ENCODE peak calls at places on chromosomes 12 and 14, in seven cellular contexts. X is GM13977; J is epithelial cell of esophagus; Z is CD4-positive, alpha-beta T cell; Q is Calu3; N is AG04450; S is CD8-positive, alpha-beta T cell. R is an unnamed sample.

GRCh38 chr12:92105676-92106075 is 40.0 kb downstream of the BTG1 start:
- DNase-seq in J (no peak), Q (no peak), N (no peak), S (no peak), Z (no peak), X (no peak), R (no peak)

GRCh38 chr12:19130224-19131019 is 889 bp downstream of the PLEKHA5 start:
- DNase-seq in J (peak), Z (no peak), S (peak), X (peak), N (no peak), Q (peak), R (peak)

GRCh38 chr14:77103475-77103874 is 5.4 kb downstream of the CIPC start:
- DNase-seq in N (no peak), X (no peak), J (no peak), Z (no peak), S (no peak), Q (no peak), R (no peak)

GRCh38 chr12:68932701-68933563 is at the start of gene CPM:
- DNase-seq in N (no peak), Q (peak), Z (peak), X (peak), S (peak), J (peak), R (peak)

GRCh38 chr12:111033281-111034147 is 113.1 kb upstream of the MYL2 start:
- DNase-seq in X (no peak), Z (no peak), N (no peak), S (no peak), J (peak), Q (no peak), R (peak)

GRCh38 chr12:62472472-62472871 is 5.8 kb downstream of the MON2 start:
- DNase-seq in N (no peak), J (no peak), X (no peak), S (no peak), Q (no peak), Z (no peak), R (no peak)

GRCh38 chr12:78402366-78403134 is 462.0 kb upstream of the SYT1 start:
- DNase-seq in J (no peak), Q (no peak), X (no peak), S (no peak), Z (no peak), N (no peak), R (no peak)

GRCh38 chr12:6112004-6112403 is 12.5 kb downstream of the VWF start:
- DNase-seq in S (no peak), Z (no peak), N (no peak), X (no peak), J (no peak), Q (no peak), R (no peak)

GRCh38 chr12:6742833-6743232 is 10.1 kb downstream of the MLF2 start:
- DNase-seq in N (no peak), S (no peak), J (no peak), Z (no peak), Q (no peak), X (no peak), R (no peak)

GRCh38 chr14:104086661-104087461 is 1.4 kb downstream of the ASPG start:
- DNase-seq in Q (no peak), S (no peak), J (no peak), X (no peak), N (no peak), Z (no peak), R (peak)

GRCh38 chr14:47705683-47706082 is 30.3 kb upstream of the MDGA2 start:
- DNase-seq in J (no peak), S (no peak), Q (no peak), Z (no peak), N (no peak), X (no peak), R (no peak)

GRCh38 chr14:92923744-92924103 is 774 bp downstream of the CHGA start:
- DNase-seq in Q (no peak), X (no peak), J (no peak), Z (no peak), N (no peak), S (no peak), R (no peak)

GRCh38 chr12:39990122-39991101 is 115.5 kb downstream of the SLC2A13 start:
- DNase-seq in Q (peak), S (peak), Z (peak), J (peak), X (peak), N (peak), R (peak)

GRCh38 chr14:102264355-102264754 is 40.6 kb downstream of the MOK start:
- DNase-seq in N (no peak), S (no peak), Z (no peak), J (no peak), X (no peak), Q (no peak), R (no peak)

GRCh38 chr12:117692512-117692911 is 276.3 kb downstream of the KSR2 start:
- DNase-seq in J (no peak), Q (no peak), N (no peak), S (no peak), Z (no peak), X (no peak), R (no peak)

GRCh38 chr14:106308839-106309389 is 782.5 kb downstream of the TMEM121 start:
- DNase-seq in X (peak), N (no peak), Z (peak), J (no peak), S (peak), Q (peak), R (peak)
- TF ChIP-seq CTCF in X (peak), N (peak), Z (peak), J (no peak), S (peak), Q (peak), R (peak)

DNA sequence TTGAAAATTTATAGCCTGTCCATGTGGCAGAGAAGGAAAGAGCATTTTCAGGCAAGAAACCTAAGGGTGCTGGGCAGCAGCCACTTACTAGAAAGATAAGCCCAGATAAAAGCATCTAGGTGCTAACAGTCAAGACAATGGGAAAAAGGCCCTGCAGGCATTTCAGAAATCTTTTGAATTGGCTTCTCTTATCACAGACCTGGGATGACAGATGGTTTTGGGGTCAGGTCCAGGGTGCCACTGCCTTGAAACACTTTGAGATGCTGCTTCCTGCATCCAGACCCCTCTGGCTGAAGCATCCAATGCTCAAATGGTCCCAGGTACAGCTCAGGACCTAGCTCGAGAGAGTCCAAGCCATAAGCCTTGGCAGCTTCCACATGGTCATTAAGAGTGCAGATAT is 466.5 kb downstream of the FSCB start:
- DNase-seq in Q (no peak), X (no peak), N (no peak), J (no peak), Z (no peak), S (no peak), R (no peak)
- TF ChIP-seq CTCF in Q (no peak), X (no peak), N (no peak), J (no peak), Z (no peak), S (no peak), R (no peak)

DNA sequence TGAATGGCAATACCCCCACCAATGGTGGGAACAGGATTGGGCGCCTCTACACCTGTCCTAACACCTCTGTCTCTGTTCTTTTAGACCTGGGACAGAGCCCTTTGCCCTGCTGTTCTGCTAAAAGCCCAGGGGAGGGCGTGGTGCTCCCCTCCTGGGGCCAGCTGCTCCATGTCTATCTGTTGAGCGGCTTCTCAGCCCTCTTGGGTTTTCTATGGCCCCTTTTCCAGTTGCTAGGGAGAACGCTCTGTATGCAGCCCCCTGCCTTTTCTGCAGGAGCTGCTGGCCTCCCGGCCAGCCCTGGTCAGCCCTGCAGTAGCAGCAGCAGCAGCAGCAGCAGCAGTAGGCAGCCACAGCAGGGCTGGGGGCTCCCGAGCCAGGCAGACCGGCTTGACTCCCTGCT is 1.2 kb downstream of the RTL1 start:
- DNase-seq in X (peak), J (no peak), Z (no peak), S (no peak), N (no peak), Q (no peak), R (no peak)
- TF ChIP-seq CTCF in X (no peak), J (no peak), Z (no peak), S (no peak), N (peak), Q (peak), R (no peak)

GRCh38 chr12:49968431-49968830 is 4.3 kb upstream of the AQP6 start:
- DNase-seq in S (no peak), Z (no peak), X (no peak), N (no peak), J (no peak), Q (no peak), R (no peak)

GRCh38 chr12:49966511-49967041 is 4.9 kb downstream of the AQP5 start:
- DNase-seq in S (no peak), Q (no peak), J (no peak), Z (no peak), X (no peak), N (no peak), R (no peak)

GRCh38 chr12:49967777-49968250 is 4.9 kb upstream of the AQP6 start:
- DNase-seq in S (no peak), Q (no peak), N (no peak), Z (no peak), X (no peak), J (no peak), R (no peak)

GRCh38 chr12:49965836-49966235 is 4.2 kb downstream of the AQP5 start:
- DNase-seq in J (no peak), Z (no peak), Q (no peak), N (no peak), X (no peak), S (no peak), R (no peak)

GRCh38 chr12:49967042-49967776 is 5.5 kb downstream of the AQP5 start:
- DNase-seq in Z (peak), N (peak), X (peak), Q (peak), J (peak), S (peak), R (peak)
- TF ChIP-seq CTCF in Z (peak), N (peak), X (peak), Q (peak), J (peak), S (peak), R (peak)

GRCh38 chr12:59096246-59096645 is 175.9 kb upstream of the LRIG3 start:
- DNase-seq in S (no peak), X (no peak), Z (no peak), N (no peak), Q (no peak), J (peak), R (no peak)
- TF ChIP-seq CTCF in S (no peak), X (no peak), Z (no peak), N (no peak), Q (no peak), J (no peak), R (no peak)

DNA sequence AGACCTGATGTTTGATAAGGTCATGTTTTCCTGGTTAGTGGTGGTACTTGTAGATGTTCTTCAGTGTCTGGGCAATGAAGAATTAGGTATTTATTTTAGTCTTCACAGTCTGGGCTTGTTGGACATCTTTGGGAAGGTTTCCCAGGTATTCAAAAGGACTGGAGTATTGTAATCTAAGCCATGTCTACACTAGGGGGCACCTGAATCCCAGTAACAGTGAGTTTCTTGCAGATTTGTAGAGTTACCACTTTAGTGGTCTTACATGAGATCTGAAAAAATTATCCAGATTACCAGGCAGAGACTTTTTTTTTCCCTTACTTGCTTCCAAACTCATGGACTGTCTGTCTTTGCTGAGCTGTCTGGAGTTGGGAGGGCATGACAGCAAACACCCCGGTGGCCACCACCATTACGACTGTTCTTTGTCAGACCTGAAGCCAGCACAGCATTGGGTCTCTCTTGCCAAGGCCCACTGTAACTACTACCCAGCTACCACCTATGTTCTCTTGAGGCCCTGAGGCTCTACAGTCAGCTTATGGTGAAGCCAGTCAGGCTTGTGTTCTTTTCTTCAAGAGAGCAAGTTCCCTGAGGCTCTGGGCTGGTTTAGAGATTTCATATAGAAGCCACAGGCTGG is 820.7 kb upstream of the FBXO33 start:
- DNase-seq in Q (no peak), N (no peak), Z (no peak), X (no peak), S (no peak), J (no peak), R (peak)
- TF ChIP-seq CTCF in Q (no peak), N (no peak), Z (no peak), X (no peak), S (no peak), J (no peak), R (no peak)

DNA sequence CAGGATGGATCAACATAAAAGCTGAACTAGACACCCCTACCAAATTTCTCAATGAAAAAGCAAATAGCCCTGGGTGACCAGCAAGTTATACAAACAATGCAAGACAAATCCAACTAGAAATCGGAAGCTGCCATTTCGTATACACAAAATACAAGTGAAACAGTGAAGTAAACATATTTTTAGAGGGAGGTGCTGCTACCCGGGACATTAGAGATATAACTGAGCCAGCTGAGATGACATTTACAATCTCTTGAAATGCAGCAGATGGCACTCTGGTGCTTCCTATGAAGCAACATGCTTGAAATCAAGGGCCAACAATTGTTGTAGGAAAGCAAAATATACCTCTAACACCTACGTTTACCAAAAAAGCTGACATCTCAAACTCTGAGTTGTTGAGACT is 25.5 kb downstream of the BDKRB1 start:
- DNase-seq in J (no peak), X (no peak), Q (no peak), S (no peak), Z (no peak), N (no peak), R (no peak)
- TF ChIP-seq CTCF in J (peak), X (no peak), Q (no peak), S (no peak), Z (no peak), N (no peak), R (no peak)

R was measured in endothelial cell.